ENCODE peak calls at places on chromosomes 7 and 10, in five cellular contexts. One of them, this sample, is unnamed.

GRCh38 chr10:69955897-69956832 is 96.5 kb upstream of the MACROH2A2 start:
- DNase-seq in breast epithelium: no peak
- DNase-seq in Peyer's patch: no peak
- DNase-seq in heart left ventricle: no peak
- DNase-seq in HCT116: no peak
- DNase-seq in this sample: no peak

GRCh38 chr10:128316327-128316726 is 190.1 kb upstream of the MKI67 start:
- DNase-seq in Peyer's patch: no peak
- DNase-seq in heart left ventricle: no peak
- DNase-seq in HCT116: no peak
- DNase-seq in breast epithelium: no peak
- DNase-seq in this sample: no peak

GRCh38 chr10:24209946-24210491 is 1.1 kb downstream of the KIAA1217 start:
- DNase-seq in HCT116: no peak
- DNase-seq in heart left ventricle: peak; percentile 27
- DNase-seq in breast epithelium: no peak
- DNase-seq in Peyer's patch: no peak
- DNase-seq in this sample: peak; percentile 18

GRCh38 chr7:15159239-15159638 is 256.7 kb upstream of the DGKB start:
- DNase-seq in HCT116: no peak
- DNase-seq in Peyer's patch: no peak
- DNase-seq in breast epithelium: no peak
- DNase-seq in heart left ventricle: no peak
- DNase-seq in this sample: no peak

GRCh38 chr7:150863946-150864345 is 11.6 kb downstream of the AOC1 start:
- DNase-seq in HCT116: no peak
- DNase-seq in Peyer's patch: no peak
- DNase-seq in breast epithelium: no peak
- DNase-seq in heart left ventricle: no peak
- DNase-seq in this sample: no peak

GRCh38 chr7:39595102-39595620 is 28.2 kb upstream of the RALA start:
- DNase-seq in breast epithelium: no peak
- DNase-seq in HCT116: no peak
- DNase-seq in heart left ventricle: no peak
- DNase-seq in Peyer's patch: no peak
- DNase-seq in this sample: no peak

GRCh38 chr7:129225206-129225930 is 538 bp downstream of the AHCYL2 start:
- DNase-seq in HCT116: no peak
- DNase-seq in breast epithelium: peak; percentile 35
- DNase-seq in Peyer's patch: peak; percentile 58
- DNase-seq in heart left ventricle: peak; percentile 67
- DNase-seq in this sample: no peak

GRCh38 chr7:67738958-67739357 is 742.3 kb downstream of the TYW1 start:
- DNase-seq in HCT116: no peak
- DNase-seq in heart left ventricle: peak; percentile 33
- DNase-seq in breast epithelium: peak; percentile 31
- DNase-seq in Peyer's patch: no peak
- DNase-seq in this sample: no peak

GRCh38 chr10:50390302-50390701 is 139.0 kb upstream of the ASAH2 start:
- DNase-seq in heart left ventricle: no peak
- DNase-seq in breast epithelium: no peak
- DNase-seq in HCT116: no peak
- DNase-seq in Peyer's patch: no peak
- DNase-seq in this sample: no peak

GRCh38 chr10:77391605-77392235 is 245.9 kb downstream of the KCNMA1 start:
- DNase-seq in HCT116: peak; percentile 74
- DNase-seq in Peyer's patch: peak; percentile 18
- DNase-seq in breast epithelium: peak; percentile 79
- DNase-seq in heart left ventricle: peak; percentile 69
- DNase-seq in this sample: peak; percentile 71

GRCh38 chr10:95374597-95375209 is 83.9 kb upstream of the PDLIM1 start:
- DNase-seq in breast epithelium: peak; percentile 49
- DNase-seq in Peyer's patch: peak; percentile 32
- DNase-seq in heart left ventricle: peak; percentile 85
- DNase-seq in HCT116: peak; percentile 61
- DNase-seq in this sample: peak; percentile 67

GRCh38 chr10:4833286-4833685 is 7.3 kb downstream of the AKR1E2 start:
- DNase-seq in HCT116: no peak
- DNase-seq in heart left ventricle: no peak
- DNase-seq in Peyer's patch: no peak
- DNase-seq in breast epithelium: no peak
- DNase-seq in this sample: no peak

GRCh38 chr10:13890617-13891541 is 304.1 kb downstream of the PRPF18 start:
- DNase-seq in HCT116: no peak
- DNase-seq in breast epithelium: no peak
- DNase-seq in heart left ventricle: peak; percentile 64
- DNase-seq in Peyer's patch: no peak
- DNase-seq in this sample: peak; percentile 39

GRCh38 chr7:135959655-135960363 is 17.4 kb downstream of the MTPN start:
- DNase-seq in heart left ventricle: no peak
- DNase-seq in HCT116: no peak
- DNase-seq in Peyer's patch: no peak
- DNase-seq in breast epithelium: no peak
- DNase-seq in this sample: no peak

GRCh38 chr10:104130041-104130440 is 8.1 kb downstream of the SFR1 start:
- DNase-seq in HCT116: no peak
- DNase-seq in Peyer's patch: no peak
- DNase-seq in heart left ventricle: no peak
- DNase-seq in breast epithelium: no peak
- DNase-seq in this sample: no peak

GRCh38 chr10:10684972-10685371 is 332.7 kb upstream of the CELF2 start:
- DNase-seq in breast epithelium: no peak
- DNase-seq in Peyer's patch: no peak
- DNase-seq in HCT116: no peak
- DNase-seq in heart left ventricle: no peak
- DNase-seq in this sample: no peak

GRCh38 chr7:13414661-13415105 is 574.8 kb downstream of the ETV1 start:
- DNase-seq in breast epithelium: no peak
- DNase-seq in Peyer's patch: no peak
- DNase-seq in heart left ventricle: no peak
- DNase-seq in HCT116: no peak
- DNase-seq in this sample: peak; percentile 3

GRCh38 chr7:45984386-45985295 is 63.6 kb upstream of the IGFBP3 start:
- DNase-seq in heart left ventricle: no peak
- DNase-seq in HCT116: no peak
- DNase-seq in breast epithelium: no peak
- DNase-seq in Peyer's patch: no peak
- DNase-seq in this sample: no peak

GRCh38 chr10:932589-932988 is 1.1 kb upstream of the LARP4B start:
- DNase-seq in breast epithelium: peak; percentile 22
- DNase-seq in Peyer's patch: no peak
- DNase-seq in HCT116: no peak
- DNase-seq in heart left ventricle: no peak
- DNase-seq in this sample: no peak

GRCh38 chr10:21552638-21553037 is 18.6 kb downstream of the MLLT10 start:
- DNase-seq in breast epithelium: no peak
- DNase-seq in heart left ventricle: no peak
- DNase-seq in HCT116: no peak
- DNase-seq in Peyer's patch: no peak
- DNase-seq in this sample: no peak

GRCh38 chr10:52459097-52459496 is 145.0 kb downstream of the DKK1 start:
- DNase-seq in breast epithelium: no peak
- DNase-seq in Peyer's patch: no peak
- DNase-seq in heart left ventricle: no peak
- DNase-seq in HCT116: no peak
- DNase-seq in this sample: no peak

GRCh38 chr10:42553064-42553407 is 85.3 kb downstream of the ZNF33B start:
- DNase-seq in heart left ventricle: no peak
- DNase-seq in HCT116: no peak
- DNase-seq in Peyer's patch: peak; percentile 25
- DNase-seq in breast epithelium: no peak
- DNase-seq in this sample: no peak

GRCh38 chr7:81433692-81434331 is 336.0 kb downstream of the HGF start:
- DNase-seq in HCT116: no peak
- DNase-seq in breast epithelium: no peak
- DNase-seq in heart left ventricle: no peak
- DNase-seq in Peyer's patch: no peak
- DNase-seq in this sample: no peak

GRCh38 chr10:118799779-118800178 is 45.0 kb upstream of the CACUL1 start:
- DNase-seq in heart left ventricle: no peak
- DNase-seq in HCT116: peak; percentile 60
- DNase-seq in Peyer's patch: no peak
- DNase-seq in breast epithelium: no peak
- DNase-seq in this sample: peak; percentile 38

GRCh38 chr7:127995866-127996215 is 35.4 kb downstream of the LRRC4 start:
- DNase-seq in breast epithelium: no peak
- DNase-seq in HCT116: no peak
- DNase-seq in heart left ventricle: peak; percentile 67
- DNase-seq in Peyer's patch: no peak
- DNase-seq in this sample: no peak

GRCh38 chr7:33809218-33809617 is 96.1 kb upstream of the BMPER start:
- DNase-seq in HCT116: no peak
- DNase-seq in heart left ventricle: no peak
- DNase-seq in Peyer's patch: no peak
- DNase-seq in breast epithelium: no peak
- DNase-seq in this sample: no peak

GRCh38 chr7:101882595-101883564 is 65.5 kb downstream of the CUX1 start:
- DNase-seq in breast epithelium: peak; percentile 61
- DNase-seq in Peyer's patch: peak; percentile 22
- DNase-seq in heart left ventricle: peak; percentile 85
- DNase-seq in HCT116: peak; percentile 98
- DNase-seq in this sample: peak; percentile 86

GRCh38 chr10:63644398-63645142 is 123.4 kb downstream of the REEP3 start:
- DNase-seq in Peyer's patch: no peak
- DNase-seq in breast epithelium: no peak
- DNase-seq in heart left ventricle: no peak
- DNase-seq in HCT116: no peak
- DNase-seq in this sample: no peak

GRCh38 chr10:2387261-2387660 is 649.9 kb upstream of the ADARB2 start:
- DNase-seq in Peyer's patch: no peak
- DNase-seq in heart left ventricle: no peak
- DNase-seq in breast epithelium: no peak
- DNase-seq in HCT116: no peak
- DNase-seq in this sample: no peak

GRCh38 chr10:2392145-2392812 is 655.0 kb upstream of the ADARB2 start:
- DNase-seq in HCT116: no peak
- DNase-seq in heart left ventricle: no peak
- DNase-seq in breast epithelium: no peak
- DNase-seq in Peyer's patch: no peak
- DNase-seq in this sample: no peak

GRCh38 chr10:2387672-2388071 is 650.3 kb upstream of the ADARB2 start:
- DNase-seq in HCT116: no peak
- DNase-seq in heart left ventricle: no peak
- DNase-seq in Peyer's patch: no peak
- DNase-seq in breast epithelium: no peak
- DNase-seq in this sample: no peak
- TF ChIP-seq POLR2A in HCT116: no peak
- TF ChIP-seq POLR2A in heart left ventricle: no peak
- TF ChIP-seq POLR2A in Peyer's patch: no peak
- TF ChIP-seq POLR2A in breast epithelium: no peak
- TF ChIP-seq POLR2A in this sample: no peak

GRCh38 chr7:96276019-96276418 is 45.9 kb downstream of the SLC25A13 start:
- DNase-seq in HCT116: no peak
- DNase-seq in heart left ventricle: no peak
- DNase-seq in Peyer's patch: no peak
- DNase-seq in breast epithelium: no peak
- DNase-seq in this sample: no peak
- TF ChIP-seq POLR2A in HCT116: no peak
- TF ChIP-seq POLR2A in heart left ventricle: no peak
- TF ChIP-seq POLR2A in Peyer's patch: no peak
- TF ChIP-seq POLR2A in breast epithelium: no peak
- TF ChIP-seq POLR2A in this sample: no peak

GRCh38 chr7:42445691-42446090 is 208.7 kb upstream of the GLI3 start:
- DNase-seq in heart left ventricle: no peak
- DNase-seq in HCT116: no peak
- DNase-seq in Peyer's patch: no peak
- DNase-seq in breast epithelium: no peak
- DNase-seq in this sample: no peak
- TF ChIP-seq POLR2A in heart left ventricle: no peak
- TF ChIP-seq POLR2A in HCT116: no peak
- TF ChIP-seq POLR2A in Peyer's patch: no peak
- TF ChIP-seq POLR2A in breast epithelium: no peak
- TF ChIP-seq POLR2A in this sample: no peak

GRCh38 chr7:94298943-94299342 is 95.8 kb upstream of the COL1A2 start:
- DNase-seq in Peyer's patch: no peak
- DNase-seq in heart left ventricle: no peak
- DNase-seq in breast epithelium: no peak
- DNase-seq in HCT116: no peak
- DNase-seq in this sample: no peak
- TF ChIP-seq POLR2A in Peyer's patch: no peak
- TF ChIP-seq POLR2A in heart left ventricle: no peak
- TF ChIP-seq POLR2A in breast epithelium: no peak
- TF ChIP-seq POLR2A in HCT116: no peak
- TF ChIP-seq POLR2A in this sample: no peak

GRCh38 chr10:74151057-74151878 is at the start of gene ADK:
- DNase-seq in Peyer's patch: peak; percentile 100
- DNase-seq in breast epithelium: peak; percentile 99
- DNase-seq in heart left ventricle: peak; percentile 100
- DNase-seq in HCT116: peak; percentile 96
- DNase-seq in this sample: peak; percentile 92
- TF ChIP-seq POLR2A in Peyer's patch: peak; percentile 24
- TF ChIP-seq POLR2A in breast epithelium: no peak
- TF ChIP-seq POLR2A in heart left ventricle: peak; percentile 67
- TF ChIP-seq POLR2A in HCT116: peak; percentile 40
- TF ChIP-seq POLR2A in this sample: peak; percentile 66

DNA sequence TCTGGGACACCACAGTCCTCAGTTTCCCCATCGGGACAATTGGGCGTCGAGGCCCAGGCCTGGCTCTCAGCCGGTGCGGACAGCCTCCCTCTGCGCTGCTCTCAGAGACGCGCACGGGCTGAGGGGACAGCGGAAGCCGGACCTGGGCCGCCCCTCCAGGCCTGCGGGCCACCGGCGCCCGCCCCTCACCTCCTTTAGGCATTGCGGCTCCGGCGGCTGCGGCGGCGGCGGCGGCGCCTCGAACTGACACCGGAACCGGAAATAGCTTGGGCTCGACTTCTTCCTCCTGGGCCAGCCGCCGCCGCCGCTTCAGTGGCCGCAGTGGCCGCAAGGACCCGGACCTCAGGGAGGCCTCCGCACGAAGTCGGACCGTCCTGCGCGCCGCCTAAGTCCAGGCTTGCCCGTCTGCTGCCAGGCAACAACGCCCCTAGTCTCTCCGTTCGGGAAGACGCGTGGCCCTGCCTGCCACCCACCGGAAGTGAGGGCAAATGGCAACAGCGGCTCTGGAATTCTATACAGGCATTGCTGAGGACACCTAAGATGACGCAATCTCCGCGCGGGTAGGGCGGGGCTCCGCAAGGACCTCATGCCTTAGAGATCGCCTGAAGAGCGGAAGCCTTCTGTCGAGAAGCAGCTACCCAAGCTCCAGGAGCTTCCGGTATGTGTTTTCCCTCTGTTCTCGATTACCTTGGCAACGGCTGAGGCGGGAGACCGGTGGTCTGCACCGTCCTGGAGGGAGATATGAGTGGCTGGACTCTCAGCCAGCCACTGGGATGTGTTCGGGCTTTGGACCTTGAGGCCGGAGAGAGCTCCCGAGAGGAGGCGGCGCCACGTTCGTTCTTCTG is at the start of the genes BUD31 and PDAP1:
- DNase-seq in HCT116: peak; percentile 89
- DNase-seq in Peyer's patch: peak; percentile 92
- DNase-seq in heart left ventricle: peak; percentile 95
- DNase-seq in breast epithelium: peak; percentile 93
- DNase-seq in this sample: peak; percentile 94
- TF ChIP-seq POLR2A in HCT116: peak; percentile 93
- TF ChIP-seq POLR2A in Peyer's patch: peak; percentile 95
- TF ChIP-seq POLR2A in heart left ventricle: no peak
- TF ChIP-seq POLR2A in breast epithelium: no peak
- TF ChIP-seq POLR2A in this sample: peak; percentile 83